ENCODE peak calls at places on chromosomes 12 and 14, in ten cellular contexts. B, X, D, Z, C, K, O, F, H and J are unnamed samples.

GRCh38 chr14:103576371-103577024 is 13.7 kb downstream of the COA8 start:
- DNase-seq in B (peak; percentile 36), X (peak; percentile 85), D (peak; percentile 73), Z (peak; percentile 84), C (peak; percentile 95), K (peak; percentile 96), O (peak; percentile 74), F (peak; percentile 88), H (peak; percentile 92), J (no peak)

GRCh38 chr12:132872975-132873421 is 14.4 kb downstream of the CHFR start:
- DNase-seq in B (no peak), X (no peak), D (no peak), Z (no peak), C (no peak), K (no peak), O (no peak), F (no peak), H (no peak), J (no peak)

GRCh38 chr12:10331642-10332239 is 24.1 kb downstream of the KLRD1 start:
- DNase-seq in B (no peak), X (peak; percentile 67), D (no peak), Z (no peak), C (no peak), K (no peak), O (peak; percentile 33), F (no peak), H (peak; percentile 79), J (no peak)

GRCh38 chr14:102833341-102833740 is 56.1 kb downstream of the TRAF3 start:
- DNase-seq in B (no peak), X (no peak), D (no peak), Z (no peak), C (no peak), K (no peak), O (no peak), F (no peak), H (no peak), J (no peak)

GRCh38 chr12:25482637-25483036 is 70.4 kb downstream of the LMNTD1 start:
- DNase-seq in B (no peak), X (peak; percentile 25), D (no peak), Z (no peak), C (no peak), K (no peak), O (no peak), F (no peak), H (no peak), J (no peak)

GRCh38 chr12:27969901-27970390 is 2.6 kb downstream of the PTHLH start:
- DNase-seq in B (peak; percentile 81), X (peak; percentile 35), D (no peak), Z (peak; percentile 40), C (peak; percentile 56), K (peak; percentile 72), O (peak; percentile 75), F (peak; percentile 30), H (peak; percentile 61), J (peak; percentile 55)

GRCh38 chr12:105406497-105406896 is 76.0 kb downstream of the C12orf75 start:
- DNase-seq in B (no peak), X (no peak), D (no peak), Z (no peak), C (no peak), K (no peak), O (no peak), F (no peak), H (no peak), J (no peak)

GRCh38 chr12:118237908-118238307 is 102.0 kb downstream of the PEBP1 start:
- DNase-seq in B (no peak), X (peak; percentile 26), D (peak; percentile 5), Z (no peak), C (no peak), K (no peak), O (peak; percentile 77), F (no peak), H (peak; percentile 21), J (no peak)

GRCh38 chr12:51160814-51161459 is 12.0 kb downstream of the TFCP2 start:
- DNase-seq in B (no peak), X (peak; percentile 84), D (no peak), Z (no peak), C (no peak), K (no peak), O (no peak), F (no peak), H (peak; percentile 62), J (no peak)

GRCh38 chr12:15829949-15830348 is 40.8 kb upstream of the EPS8 start:
- DNase-seq in B (no peak), X (peak; percentile 82), D (no peak), Z (no peak), C (no peak), K (no peak), O (peak; percentile 26), F (no peak), H (peak; percentile 51), J (no peak)

DNA sequence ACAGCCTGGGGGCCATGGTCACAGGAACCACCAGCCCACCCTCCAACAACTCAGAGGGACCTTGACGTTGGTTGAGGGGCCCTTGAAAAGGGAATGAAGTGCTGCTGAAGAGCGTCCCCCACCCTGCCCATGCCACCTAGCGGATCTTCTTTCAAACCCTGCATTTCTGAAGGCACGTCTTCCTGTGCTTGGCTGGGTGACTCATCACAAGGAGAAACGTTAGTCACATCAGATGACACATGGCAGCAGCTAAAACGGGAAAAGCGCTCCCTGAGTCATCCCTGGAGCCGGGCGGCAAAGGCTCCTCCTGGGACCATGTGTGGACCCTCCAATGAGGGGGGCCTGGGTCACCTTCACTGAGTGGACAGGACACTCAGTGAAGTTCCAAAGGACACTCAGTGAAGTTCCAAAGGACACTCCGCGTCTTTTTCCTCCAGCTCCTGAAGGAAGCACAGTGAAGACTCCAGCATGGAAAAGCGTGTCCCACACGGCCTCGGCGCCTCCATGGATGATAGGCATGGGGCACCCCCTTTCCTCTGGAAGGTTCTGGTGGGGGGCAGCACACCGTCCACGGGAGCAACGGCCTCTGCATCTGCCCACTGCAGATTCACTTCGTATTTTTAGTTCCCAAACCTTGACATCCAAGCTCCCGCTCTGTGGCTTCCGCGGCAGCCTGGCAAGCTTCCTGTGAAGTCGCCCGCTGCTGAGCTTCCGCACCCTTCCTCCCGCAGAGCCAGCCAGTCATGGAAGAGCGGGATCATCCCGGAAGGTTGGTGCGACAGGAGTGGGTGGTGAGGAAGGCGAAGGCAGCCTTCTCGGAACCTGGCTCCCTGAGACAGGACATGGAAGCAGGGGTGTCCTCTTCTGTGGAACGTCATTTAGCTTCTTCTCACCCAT is 383.4 kb downstream of the VRK1 start:
- DNase-seq in B (no peak), X (peak; percentile 77), D (no peak), Z (no peak), C (no peak), K (no peak), O (peak; percentile 76), F (no peak), H (peak; percentile 4), J (no peak)
- TF ChIP-seq CTCF in B (no peak), X (peak; percentile 24), D (no peak), Z (no peak), C (no peak), K (no peak), O (peak; percentile 43), F (no peak), H (no peak), J (no peak)

GRCh38 chr14:64220056-64220455 is 74.1 kb downstream of the ESR2 start:
- DNase-seq in B (no peak), X (no peak), D (no peak), Z (no peak), C (no peak), K (no peak), O (no peak), F (no peak), H (no peak), J (no peak)
- TF ChIP-seq CTCF in B (no peak), X (no peak), D (no peak), Z (no peak), C (no peak), K (no peak), O (no peak), F (no peak), H (no peak), J (no peak)

DNA sequence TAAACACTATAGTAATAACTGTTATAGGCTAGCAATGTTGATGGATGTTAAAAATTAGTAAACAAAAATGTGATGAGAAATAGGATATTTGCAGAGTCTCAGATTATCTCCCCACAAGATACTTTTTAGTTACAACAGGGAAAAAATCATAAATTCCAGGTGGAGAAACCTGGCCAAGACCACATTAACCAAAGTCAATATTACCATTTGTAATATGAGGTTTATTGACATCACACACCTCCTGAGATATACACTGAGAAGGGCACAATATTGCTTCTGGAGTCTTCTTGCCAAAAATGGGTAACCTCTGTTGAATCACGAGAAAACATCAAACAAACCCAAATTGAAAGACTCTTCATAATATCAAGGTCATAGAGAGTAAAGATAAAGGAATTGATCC is 72.3 kb upstream of the AMIGO2 start:
- DNase-seq in B (no peak), X (no peak), D (no peak), Z (no peak), C (no peak), K (no peak), O (no peak), F (no peak), H (no peak), J (no peak)
- TF ChIP-seq CTCF in B (no peak), X (no peak), D (no peak), Z (no peak), C (no peak), K (no peak), O (no peak), F (no peak), H (no peak), J (no peak)

GRCh38 chr14:77022219-77022852 is 6.2 kb downstream of the IRF2BPL start:
- DNase-seq in B (no peak), X (no peak), D (no peak), Z (no peak), C (no peak), K (no peak), O (no peak), F (no peak), H (no peak), J (no peak)

GRCh38 chr14:77023001-77023996 is 5.2 kb downstream of the IRF2BPL start:
- DNase-seq in B (peak; percentile 44), X (no peak), D (no peak), Z (peak; percentile 76), C (peak; percentile 48), K (peak; percentile 76), O (peak; percentile 64), F (peak; percentile 78), H (peak; percentile 57), J (no peak)

GRCh38 chr14:77025744-77026165 is 2.8 kb downstream of the IRF2BPL start:
- DNase-seq in B (peak; percentile 25), X (no peak), D (no peak), Z (no peak), C (no peak), K (no peak), O (no peak), F (peak; percentile 36), H (no peak), J (no peak)

GRCh38 chr14:77026166-77026929 is 2.2 kb downstream of the IRF2BPL start:
- DNase-seq in B (no peak), X (no peak), D (no peak), Z (peak; percentile 39), C (peak; percentile 65), K (peak; percentile 52), O (peak; percentile 39), F (peak; percentile 52), H (peak; percentile 59), J (no peak)

DNA sequence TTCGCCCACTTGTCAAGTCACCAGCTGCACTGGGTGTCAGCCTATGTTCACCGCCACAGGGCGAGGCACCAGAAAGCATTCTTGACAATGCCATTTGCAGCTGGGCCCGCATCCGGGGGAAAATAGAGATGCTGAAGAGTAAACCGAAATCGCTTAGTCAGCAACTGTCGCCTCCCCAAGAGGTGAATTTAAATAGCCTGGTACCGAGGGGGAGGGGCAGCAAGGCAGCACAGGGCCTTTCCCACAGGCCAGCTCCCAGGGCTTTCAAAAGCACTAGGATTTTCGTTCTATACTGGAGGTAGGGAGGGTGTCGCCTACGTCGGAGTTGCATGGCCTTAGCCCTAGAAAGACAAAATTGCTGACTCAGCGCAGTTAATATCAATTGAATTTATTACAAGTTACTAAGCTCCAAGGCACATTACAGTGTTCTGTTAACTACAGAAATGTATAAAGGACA is 4.3 kb downstream of the IRF2BPL start:
- DNase-seq in B (peak; percentile 89), X (no peak), D (no peak), Z (peak; percentile 35), C (peak; percentile 57), K (no peak), O (peak; percentile 41), F (peak; percentile 53), H (peak; percentile 59), J (no peak)
- TF ChIP-seq CTCF in B (no peak), X (no peak), D (no peak), Z (no peak), C (no peak), K (no peak), O (no peak), F (no peak), H (no peak), J (no peak)